ENCODE peak calls at places on chromosome 7, in ten cellular contexts. W, B, K, R, I, A, U, G, T and P are unnamed samples.

GRCh38 chr7:22121702-22122474 is 176.2 kb upstream of the CDCA7L start:
- DNase-seq in W (no peak), B (no peak), K (no peak), R (peak; percentile 33), I (no peak), A (no peak), U (no peak), G (no peak), T (no peak), P (no peak)

GRCh38 chr7:106420210-106420609 is 135.4 kb upstream of the NAMPT start:
- DNase-seq in W (no peak), B (no peak), K (no peak), R (no peak), I (no peak), A (no peak), U (no peak), G (no peak), T (no peak), P (no peak)

GRCh38 chr7:106535234-106536026 is 125.5 kb downstream of the CCDC71L start:
- DNase-seq in W (no peak), B (no peak), K (no peak), R (no peak), I (no peak), A (no peak), U (peak; percentile 17), G (peak; percentile 61), T (peak; percentile 57), P (no peak)

GRCh38 chr7:111364413-111364812 is 197.9 kb downstream of the IMMP2L start:
- DNase-seq in W (no peak), B (no peak), K (no peak), R (peak; percentile 81), I (no peak), A (no peak), U (no peak), G (peak; percentile 55), T (peak; percentile 1), P (no peak)

GRCh38 chr7:50533849-50534248 is 31.4 kb downstream of the DDC start:
- DNase-seq in W (no peak), B (no peak), K (no peak), R (no peak), I (no peak), A (no peak), U (no peak), G (no peak), T (peak; percentile 13), P (no peak)

GRCh38 chr7:42926204-42926603 is 5.8 kb downstream of the PSMA2 start:
- DNase-seq in W (no peak), B (no peak), K (no peak), R (no peak), I (no peak), A (no peak), U (no peak), G (no peak), T (no peak), P (no peak)

GRCh38 chr7:11369696-11370095 is 396.0 kb downstream of the PHF14 start:
- DNase-seq in W (no peak), B (no peak), K (no peak), R (no peak), I (no peak), A (no peak), U (no peak), G (no peak), T (no peak), P (no peak)

GRCh38 chr7:56030340-56030739 is 20.9 kb downstream of the PSPH start:
- DNase-seq in W (no peak), B (no peak), K (no peak), R (no peak), I (no peak), A (no peak), U (no peak), G (no peak), T (no peak), P (no peak)

GRCh38 chr7:69182596-69183467 is 415.4 kb upstream of the AUTS2 start:
- DNase-seq in W (no peak), B (no peak), K (no peak), R (no peak), I (no peak), A (no peak), U (no peak), G (no peak), T (no peak), P (no peak)

GRCh38 chr7:31492086-31492485 is 21.8 kb upstream of the ITPRID1 start:
- DNase-seq in W (no peak), B (no peak), K (no peak), R (no peak), I (no peak), A (no peak), U (no peak), G (no peak), T (no peak), P (no peak)

GRCh38 chr7:122913608-122914007 is 27.3 kb upstream of the CADPS2 start:
- DNase-seq in W (no peak), B (no peak), K (no peak), R (no peak), I (no peak), A (no peak), U (no peak), G (no peak), T (no peak), P (no peak)

GRCh38 chr7:34073676-34074075 is 168.3 kb downstream of the BMPER start:
- DNase-seq in W (no peak), B (no peak), K (no peak), R (no peak), I (no peak), A (no peak), U (no peak), G (peak; percentile 49), T (no peak), P (no peak)